ENCODE peak calls at places on chromosome 14, in four cellular contexts. D is CD4-positive, alpha-beta T cell; J is WTC11; X is omental fat pad. K is an unnamed sample.

GRCh38 chr14:69005432-69006148 is 26.5 kb upstream of the ACTN1 start:
- DNase-seq in D (no peak), J (no peak), X (peak), K (peak)

GRCh38 chr14:57632649-57633048 is 139.0 kb upstream of the CCDC198 start:
- DNase-seq in D (no peak), J (no peak), X (no peak), K (no peak)

GRCh38 chr14:100320157-100320856 is 2.8 kb upstream of the SLC25A47 start:
- DNase-seq in D (no peak), J (no peak), X (no peak), K (no peak)

GRCh38 chr14:50679674-50680073 is 11.6 kb upstream of the SAV1 start:
- DNase-seq in D (no peak), J (no peak), X (no peak), K (no peak)

GRCh38 chr14:89196561-89196960 is 220.5 kb downstream of the FOXN3 start:
- DNase-seq in D (no peak), J (no peak), X (no peak), K (no peak)

GRCh38 chr14:58479975-58480374 is 52.5 kb downstream of the KIAA0586 start:
- DNase-seq in D (no peak), J (no peak), X (no peak), K (no peak)

GRCh38 chr14:40629144-40629543 is 977.5 kb upstream of the LRFN5 start:
- DNase-seq in D (no peak), J (no peak), X (no peak), K (no peak)

GRCh38 chr14:54087376-54087775 is 130.8 kb upstream of the BMP4 start:
- DNase-seq in D (no peak), J (no peak), X (no peak), K (no peak)

GRCh38 chr14:95663226-95663797 is 22.9 kb upstream of the TCL1B start:
- DNase-seq in D (no peak), J (no peak), X (no peak), K (no peak)

GRCh38 chr14:26765768-26766550 is 168.1 kb upstream of the NOVA1 start:
- DNase-seq in D (no peak), J (no peak), X (peak), K (no peak)

GRCh38 chr14:105582639-105583038 is 56.3 kb downstream of the TMEM121 start:
- DNase-seq in D (no peak), J (no peak), X (no peak), K (peak)

GRCh38 chr14:54728700-54729527 is 162.0 kb downstream of the SAMD4A start:
- DNase-seq in D (no peak), J (no peak), X (no peak), K (no peak)

GRCh38 chr14:69246331-69246730 is 13.6 kb upstream of the GALNT16 start:
- DNase-seq in D (no peak), J (no peak), X (no peak), K (no peak)

GRCh38 chr14:61925043-61925442 is 162.8 kb downstream of the SNAPC1 start:
- DNase-seq in D (no peak), J (no peak), X (no peak), K (no peak)
- TF ChIP-seq CTCF in D (no peak), J (no peak), X (no peak), K (peak)

GRCh38 chr14:103290056-103290455 is 44.0 kb upstream of the EIF5 start:
- DNase-seq in D (no peak), J (no peak), X (no peak), K (no peak)
- TF ChIP-seq CTCF in D (no peak), J (no peak), X (no peak), K (no peak)

GRCh38 chr14:98931911-98932310 is 340.1 kb downstream of the BCL11B start:
- DNase-seq in D (peak), J (no peak), X (no peak), K (no peak)
- TF ChIP-seq CTCF in D (no peak), J (no peak), X (no peak), K (no peak)

GRCh38 chr14:32821989-32822653 is 116.6 kb upstream of the NPAS3 start:
- DNase-seq in D (no peak), J (no peak), X (no peak), K (no peak)
- TF ChIP-seq CTCF in D (no peak), J (no peak), X (no peak), K (no peak)

DNA sequence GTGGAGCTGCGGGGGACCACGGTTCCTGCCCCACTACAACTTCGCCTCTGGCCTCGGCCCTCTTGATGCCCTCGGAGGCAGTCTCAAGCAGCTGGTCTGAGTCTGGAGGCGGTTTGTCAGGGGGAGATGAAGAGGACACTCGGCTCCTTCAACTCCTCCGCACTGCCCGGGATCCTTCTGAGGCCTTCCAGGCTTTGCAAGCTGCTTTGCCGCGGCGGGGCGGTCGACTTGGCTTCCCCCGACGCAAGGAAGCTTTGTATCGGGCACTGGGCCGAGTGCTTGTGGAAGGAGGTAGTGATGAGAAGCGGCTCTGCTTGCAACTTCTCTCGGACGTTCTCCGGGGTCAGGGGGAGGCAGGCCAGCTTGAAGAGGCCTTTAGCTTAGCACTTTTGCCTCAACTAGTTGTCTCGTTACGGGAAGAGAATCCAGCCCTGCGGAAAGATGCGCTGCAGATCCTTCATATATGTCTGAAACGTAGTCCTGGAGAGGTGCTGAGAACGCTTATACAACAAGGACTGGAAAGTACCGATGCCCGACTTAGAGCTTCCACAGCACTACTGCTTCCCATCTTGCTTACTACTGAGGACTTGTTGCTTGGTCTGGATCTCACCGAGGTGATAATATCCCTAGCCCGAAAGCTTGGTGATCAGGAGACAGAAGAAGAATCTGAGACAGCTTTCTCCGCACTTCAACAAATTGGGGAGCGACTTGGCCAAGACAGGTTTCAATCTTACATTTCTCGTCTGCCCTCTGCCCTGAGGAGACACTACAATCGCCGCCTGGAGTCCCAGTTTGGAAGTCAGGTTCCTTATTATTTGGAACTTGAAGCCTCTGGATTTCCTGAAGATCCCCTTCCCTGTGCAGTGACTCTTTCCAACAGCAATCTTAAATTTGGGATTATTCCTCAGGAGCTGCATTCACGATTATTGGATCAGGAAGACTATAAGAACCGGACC is 861 bp downstream of the TOGARAM1 start:
- DNase-seq in D (no peak), J (peak), X (no peak), K (no peak)
- TF ChIP-seq CTCF in D (no peak), J (no peak), X (no peak), K (no peak)

DNA sequence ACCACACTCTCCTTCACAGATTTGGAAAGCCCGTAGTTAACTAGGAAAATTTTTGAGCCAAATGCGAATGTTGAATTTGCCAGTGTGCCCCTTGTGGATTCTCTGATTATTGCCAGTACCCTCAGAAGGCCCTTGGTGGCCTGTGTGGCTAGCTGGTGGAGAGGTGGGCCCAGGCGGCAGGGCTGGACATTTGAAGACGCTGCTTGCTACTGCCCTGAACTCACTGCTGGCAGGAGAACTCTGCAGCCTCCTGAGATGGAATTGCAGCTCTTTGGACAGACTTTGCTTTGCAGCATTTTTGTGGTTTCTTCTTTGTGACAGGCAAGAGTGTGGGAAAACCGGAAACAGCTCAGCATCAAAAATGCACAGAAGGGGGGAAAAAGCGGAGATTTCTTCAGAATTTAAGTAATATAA is 97.6 kb downstream of the TGFB3 start:
- DNase-seq in D (no peak), J (no peak), X (no peak), K (peak)
- TF ChIP-seq CTCF in D (no peak), J (no peak), X (no peak), K (peak)

DNA sequence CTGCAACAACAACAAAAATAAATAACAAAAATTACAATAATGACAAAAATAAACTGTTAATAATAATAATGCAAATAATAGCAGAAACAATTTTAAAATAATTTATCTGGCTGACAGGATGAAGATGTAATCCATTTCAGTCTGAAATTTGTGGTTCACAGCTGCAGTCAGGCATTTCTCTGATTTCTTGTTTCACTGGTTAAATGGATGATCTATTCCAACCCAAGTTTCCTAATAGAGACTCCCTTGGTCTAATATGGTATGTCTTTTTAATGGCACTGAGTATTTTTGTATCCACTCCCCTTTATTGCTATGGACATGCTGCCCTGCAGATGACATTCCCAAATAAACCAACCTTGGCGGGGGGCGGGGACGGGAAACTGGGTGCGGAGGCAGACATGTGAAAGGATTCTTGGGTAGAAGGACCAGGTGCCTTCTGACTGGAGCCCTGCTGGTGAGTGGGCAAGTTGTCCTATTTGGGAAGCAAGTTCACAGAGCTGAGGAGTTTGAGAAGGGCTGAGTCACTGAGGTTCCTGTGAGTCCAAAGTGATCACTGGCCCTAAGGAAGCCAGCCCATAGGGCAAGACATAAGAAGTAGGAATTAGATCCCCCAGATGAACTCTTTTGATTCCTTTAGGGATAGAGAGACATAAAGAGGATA is 14.4 kb downstream of the FOXG1 start:
- DNase-seq in D (no peak), J (no peak), X (no peak), K (no peak)
- TF ChIP-seq CTCF in D (no peak), J (no peak), X (no peak), K (no peak)

GRCh38 chr14:37580146-37580545 is 14.9 kb downstream of the FOXA1 start:
- DNase-seq in D (no peak), J (no peak), X (no peak), K (no peak)
- TF ChIP-seq CTCF in D (no peak), J (no peak), X (no peak), K (no peak)

GRCh38 chr14:36664322-36665193 is 2.9 kb downstream of the PAX9 start:
- DNase-seq in D (no peak), J (no peak), X (no peak), K (no peak)

GRCh38 chr14:36665887-36666415 is 4.3 kb downstream of the PAX9 start:
- DNase-seq in D (no peak), J (no peak), X (no peak), K (no peak)

GRCh38 chr14:36666416-36667206 is 5.0 kb downstream of the PAX9 start:
- DNase-seq in D (no peak), J (peak), X (no peak), K (no peak)

GRCh38 chr14:36671149-36671548 is 9.5 kb downstream of the PAX9 start:
- DNase-seq in D (no peak), J (no peak), X (no peak), K (no peak)

GRCh38 chr14:36667679-36668078 is 6.0 kb downstream of the PAX9 start:
- DNase-seq in D (no peak), J (no peak), X (no peak), K (no peak)
- TF ChIP-seq CTCF in D (no peak), J (no peak), X (no peak), K (no peak)

GRCh38 chr14:73655851-73656250 is 11.1 kb downstream of the DNAL1 start:
- DNase-seq in D (no peak), J (no peak), X (no peak), K (no peak)
- TF ChIP-seq CTCF in D (no peak), J (no peak), X (no peak), K (no peak)

K was measured in osteocyte.